ENCODE peak calls at places on chromosomes 12 and 14, in ten cellular contexts. One of them, this sample, is unnamed.

GRCh38 chr14:33280646-33281045 is 342.0 kb downstream of the NPAS3 start:
- DNase-seq in stomach: no peak
- DNase-seq in Panc1: no peak
- DNase-seq in neuronal stem cell: no peak
- DNase-seq in naive thymus-derived CD4-positive, alpha-beta T cell: no peak
- DNase-seq in psoas muscle: no peak
- DNase-seq in HCT116: no peak
- DNase-seq in NT2/D1: no peak
- DNase-seq in heart left ventricle: no peak
- DNase-seq in upper lobe of right lung: no peak
- DNase-seq in this sample: no peak

GRCh38 chr14:22838631-22839041 is 2.3 kb downstream of the MMP14 start:
- DNase-seq in stomach: no peak
- DNase-seq in Panc1: no peak
- DNase-seq in neuronal stem cell: no peak
- DNase-seq in naive thymus-derived CD4-positive, alpha-beta T cell: no peak
- DNase-seq in psoas muscle: no peak
- DNase-seq in HCT116: no peak
- DNase-seq in NT2/D1: no peak
- DNase-seq in heart left ventricle: no peak
- DNase-seq in upper lobe of right lung: no peak
- DNase-seq in this sample: peak; percentile 61

GRCh38 chr12:47776471-47777143 is 3.6 kb downstream of the SLC48A1 start:
- DNase-seq in stomach: no peak
- DNase-seq in Panc1: no peak
- DNase-seq in neuronal stem cell: no peak
- DNase-seq in naive thymus-derived CD4-positive, alpha-beta T cell: no peak
- DNase-seq in psoas muscle: no peak
- DNase-seq in HCT116: no peak
- DNase-seq in NT2/D1: no peak
- DNase-seq in heart left ventricle: peak; percentile 25
- DNase-seq in upper lobe of right lung: no peak
- DNase-seq in this sample: no peak

GRCh38 chr14:91202234-91202974 is 42.1 kb downstream of the GPR68 start:
- DNase-seq in stomach: peak; percentile 34
- DNase-seq in Panc1: no peak
- DNase-seq in neuronal stem cell: peak; percentile 42
- DNase-seq in naive thymus-derived CD4-positive, alpha-beta T cell: no peak
- DNase-seq in psoas muscle: peak; percentile 57
- DNase-seq in HCT116: no peak
- DNase-seq in NT2/D1: no peak
- DNase-seq in heart left ventricle: peak; percentile 70
- DNase-seq in upper lobe of right lung: peak; percentile 73
- DNase-seq in this sample: no peak

GRCh38 chr12:18139254-18139653 is 49.3 kb upstream of the RERGL start:
- DNase-seq in stomach: no peak
- DNase-seq in Panc1: no peak
- DNase-seq in neuronal stem cell: no peak
- DNase-seq in naive thymus-derived CD4-positive, alpha-beta T cell: no peak
- DNase-seq in psoas muscle: no peak
- DNase-seq in HCT116: no peak
- DNase-seq in NT2/D1: no peak
- DNase-seq in heart left ventricle: no peak
- DNase-seq in upper lobe of right lung: no peak
- DNase-seq in this sample: no peak

GRCh38 chr14:23556700-23557440 is 799 bp downstream of the THTPA start:
- DNase-seq in stomach: no peak
- DNase-seq in Panc1: no peak
- DNase-seq in neuronal stem cell: no peak
- DNase-seq in naive thymus-derived CD4-positive, alpha-beta T cell: no peak
- DNase-seq in psoas muscle: no peak
- DNase-seq in HCT116: no peak
- DNase-seq in NT2/D1: no peak
- DNase-seq in heart left ventricle: no peak
- DNase-seq in upper lobe of right lung: no peak
- DNase-seq in this sample: no peak

GRCh38 chr12:56682323-56682722 is 5.8 kb downstream of the PTGES3 start:
- DNase-seq in stomach: peak; percentile 13
- DNase-seq in Panc1: no peak
- DNase-seq in neuronal stem cell: no peak
- DNase-seq in naive thymus-derived CD4-positive, alpha-beta T cell: no peak
- DNase-seq in psoas muscle: no peak
- DNase-seq in HCT116: no peak
- DNase-seq in NT2/D1: no peak
- DNase-seq in heart left ventricle: no peak
- DNase-seq in upper lobe of right lung: no peak
- DNase-seq in this sample: no peak

GRCh38 chr14:90438841-90439240 is 42.0 kb downstream of the CALM1 start:
- DNase-seq in stomach: no peak
- DNase-seq in Panc1: no peak
- DNase-seq in neuronal stem cell: no peak
- DNase-seq in naive thymus-derived CD4-positive, alpha-beta T cell: no peak
- DNase-seq in psoas muscle: no peak
- DNase-seq in HCT116: no peak
- DNase-seq in NT2/D1: no peak
- DNase-seq in heart left ventricle: no peak
- DNase-seq in upper lobe of right lung: no peak
- DNase-seq in this sample: no peak

GRCh38 chr12:57674691-57675090 is 19.2 kb upstream of the OS9 start:
- DNase-seq in stomach: no peak
- DNase-seq in Panc1: no peak
- DNase-seq in neuronal stem cell: no peak
- DNase-seq in naive thymus-derived CD4-positive, alpha-beta T cell: no peak
- DNase-seq in psoas muscle: no peak
- DNase-seq in HCT116: no peak
- DNase-seq in NT2/D1: no peak
- DNase-seq in heart left ventricle: no peak
- DNase-seq in upper lobe of right lung: no peak
- DNase-seq in this sample: peak; percentile 96

GRCh38 chr14:50675597-50675996 is 7.5 kb upstream of the SAV1 start:
- DNase-seq in stomach: no peak
- DNase-seq in Panc1: no peak
- DNase-seq in neuronal stem cell: no peak
- DNase-seq in naive thymus-derived CD4-positive, alpha-beta T cell: no peak
- DNase-seq in psoas muscle: no peak
- DNase-seq in HCT116: no peak
- DNase-seq in NT2/D1: no peak
- DNase-seq in heart left ventricle: no peak
- DNase-seq in upper lobe of right lung: no peak
- DNase-seq in this sample: peak; percentile 52

GRCh38 chr12:123571343-123571813 is 13.0 kb upstream of the TMED2 start:
- DNase-seq in stomach: peak; percentile 27
- DNase-seq in Panc1: no peak
- DNase-seq in neuronal stem cell: no peak
- DNase-seq in naive thymus-derived CD4-positive, alpha-beta T cell: no peak
- DNase-seq in psoas muscle: peak; percentile 62
- DNase-seq in HCT116: peak; percentile 33
- DNase-seq in NT2/D1: no peak
- DNase-seq in heart left ventricle: peak; percentile 59
- DNase-seq in upper lobe of right lung: no peak
- DNase-seq in this sample: peak; percentile 6

GRCh38 chr12:24778486-24779304 is 170.2 kb downstream of the BCAT1 start:
- DNase-seq in stomach: no peak
- DNase-seq in Panc1: peak; percentile 10
- DNase-seq in neuronal stem cell: peak; percentile 45
- DNase-seq in naive thymus-derived CD4-positive, alpha-beta T cell: no peak
- DNase-seq in psoas muscle: no peak
- DNase-seq in HCT116: no peak
- DNase-seq in NT2/D1: peak; percentile 85
- DNase-seq in heart left ventricle: no peak
- DNase-seq in upper lobe of right lung: no peak
- DNase-seq in this sample: no peak

DNA sequence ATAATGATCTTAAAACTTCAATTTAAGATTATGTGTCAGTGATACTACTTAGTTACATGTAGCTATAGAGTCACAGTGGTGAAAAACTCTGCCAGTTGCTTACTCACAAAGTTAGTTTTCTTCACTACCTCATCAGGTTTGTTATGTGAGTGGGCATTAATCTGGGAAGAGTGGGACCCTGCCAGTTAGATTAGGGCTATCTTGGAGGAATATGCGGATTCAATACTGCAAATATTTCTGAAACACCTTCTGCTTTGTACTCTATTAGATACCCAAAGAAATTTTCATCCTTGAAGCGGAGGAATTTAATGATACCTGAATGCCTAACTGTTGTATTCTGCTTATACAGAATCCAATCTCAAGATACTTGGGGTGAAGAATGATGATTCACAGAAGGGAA is 25.1 kb downstream of the ZNF268 start:
- DNase-seq in stomach: no peak
- DNase-seq in Panc1: no peak
- DNase-seq in neuronal stem cell: no peak
- DNase-seq in naive thymus-derived CD4-positive, alpha-beta T cell: no peak
- DNase-seq in psoas muscle: no peak
- DNase-seq in HCT116: no peak
- DNase-seq in NT2/D1: no peak
- DNase-seq in heart left ventricle: no peak
- DNase-seq in upper lobe of right lung: no peak
- DNase-seq in this sample: no peak
- H3K4me1 ChIP-seq in stomach: no peaks in the 10 kb centered on the region
- H3K4me1 ChIP-seq in Panc1: no peaks in the 10 kb centered on the region
- H3K4me1 ChIP-seq in neuronal stem cell: no peaks in the 10 kb centered on the region
- H3K4me1 ChIP-seq in naive thymus-derived CD4-positive, alpha-beta T cell: no peaks in the 10 kb centered on the region
- H3K4me1 ChIP-seq in psoas muscle: no peaks in the 10 kb centered on the region
- H3K4me1 ChIP-seq in HCT116: no peaks in the 10 kb centered on the region
- H3K4me1 ChIP-seq in NT2/D1: no peaks in the 10 kb centered on the region
- H3K4me1 ChIP-seq in heart left ventricle: no peaks in the 10 kb centered on the region
- H3K4me1 ChIP-seq in upper lobe of right lung: no peaks in the 10 kb centered on the region
- H3K4me1 ChIP-seq in this sample: no peaks in the 10 kb centered on the region

GRCh38 chr12:126233625-126234024 is 1168.4 kb downstream of the AACS start:
- DNase-seq in stomach: no peak
- DNase-seq in Panc1: no peak
- DNase-seq in neuronal stem cell: no peak
- DNase-seq in naive thymus-derived CD4-positive, alpha-beta T cell: no peak
- DNase-seq in psoas muscle: no peak
- DNase-seq in HCT116: no peak
- DNase-seq in NT2/D1: peak; percentile 59
- DNase-seq in heart left ventricle: no peak
- DNase-seq in upper lobe of right lung: no peak
- DNase-seq in this sample: no peak
- H3K4me3 ChIP-seq in stomach: no peak overlapping the region
- H3K4me3 ChIP-seq in Panc1: no peak overlapping the region
- H3K4me3 ChIP-seq in neuronal stem cell: no peak overlapping the region
- H3K4me3 ChIP-seq in naive thymus-derived CD4-positive, alpha-beta T cell: no peak overlapping the region
- H3K4me3 ChIP-seq in psoas muscle: no peak overlapping the region
- H3K4me3 ChIP-seq in HCT116: no peak overlapping the region
- H3K4me3 ChIP-seq in NT2/D1: no peak overlapping the region
- H3K4me3 ChIP-seq in heart left ventricle: no peak overlapping the region
- H3K4me3 ChIP-seq in upper lobe of right lung: no peak overlapping the region
- H3K4me3 ChIP-seq in this sample: no peak overlapping the region

GRCh38 chr14:73744175-73744867 is 30.1 kb upstream of the PNMA1 start:
- DNase-seq in stomach: no peak
- DNase-seq in Panc1: no peak
- DNase-seq in neuronal stem cell: no peak
- DNase-seq in naive thymus-derived CD4-positive, alpha-beta T cell: no peak
- DNase-seq in psoas muscle: no peak
- DNase-seq in HCT116: no peak
- DNase-seq in NT2/D1: no peak
- DNase-seq in heart left ventricle: no peak
- DNase-seq in upper lobe of right lung: no peak
- DNase-seq in this sample: no peak

GRCh38 chr14:73741876-73742519 is 27.8 kb upstream of the PNMA1 start:
- DNase-seq in stomach: no peak
- DNase-seq in Panc1: no peak
- DNase-seq in neuronal stem cell: no peak
- DNase-seq in naive thymus-derived CD4-positive, alpha-beta T cell: peak; percentile 29
- DNase-seq in psoas muscle: no peak
- DNase-seq in HCT116: no peak
- DNase-seq in NT2/D1: no peak
- DNase-seq in heart left ventricle: peak; percentile 34
- DNase-seq in upper lobe of right lung: no peak
- DNase-seq in this sample: peak; percentile 10

GRCh38 chr14:73741386-73741875 is 27.2 kb upstream of the PNMA1 start:
- DNase-seq in stomach: peak; percentile 79
- DNase-seq in Panc1: no peak
- DNase-seq in neuronal stem cell: no peak
- DNase-seq in naive thymus-derived CD4-positive, alpha-beta T cell: peak; percentile 56
- DNase-seq in psoas muscle: peak; percentile 71
- DNase-seq in HCT116: no peak
- DNase-seq in NT2/D1: no peak
- DNase-seq in heart left ventricle: peak; percentile 85
- DNase-seq in upper lobe of right lung: peak; percentile 82
- DNase-seq in this sample: peak; percentile 76

GRCh38 chr14:73743431-73743931 is 29.3 kb upstream of the PNMA1 start:
- DNase-seq in stomach: no peak
- DNase-seq in Panc1: no peak
- DNase-seq in neuronal stem cell: no peak
- DNase-seq in naive thymus-derived CD4-positive, alpha-beta T cell: peak; percentile 54
- DNase-seq in psoas muscle: peak; percentile 65
- DNase-seq in HCT116: no peak
- DNase-seq in NT2/D1: no peak
- DNase-seq in heart left ventricle: peak; percentile 73
- DNase-seq in upper lobe of right lung: no peak
- DNase-seq in this sample: no peak

GRCh38 chr14:73742520-73743238 is 28.5 kb upstream of the PNMA1 start:
- DNase-seq in stomach: no peak
- DNase-seq in Panc1: no peak
- DNase-seq in neuronal stem cell: no peak
- DNase-seq in naive thymus-derived CD4-positive, alpha-beta T cell: no peak
- DNase-seq in psoas muscle: no peak
- DNase-seq in HCT116: no peak
- DNase-seq in NT2/D1: no peak
- DNase-seq in heart left ventricle: no peak
- DNase-seq in upper lobe of right lung: no peak
- DNase-seq in this sample: no peak
- H3K4me1 ChIP-seq in stomach: peaks cover 97% of the 10 kb centered on the region
- H3K4me1 ChIP-seq in Panc1: peaks cover 85% of the 10 kb centered on the region
- H3K4me1 ChIP-seq in neuronal stem cell: peaks cover 45% of the 10 kb centered on the region
- H3K4me1 ChIP-seq in naive thymus-derived CD4-positive, alpha-beta T cell: peaks cover 78% of the 10 kb centered on the region
- H3K4me1 ChIP-seq in psoas muscle: peaks cover 86% of the 10 kb centered on the region
- H3K4me1 ChIP-seq in HCT116: peaks cover 69% of the 10 kb centered on the region
- H3K4me1 ChIP-seq in NT2/D1: peaks cover 33% of the 10 kb centered on the region
- H3K4me1 ChIP-seq in heart left ventricle: peaks cover 86% of the 10 kb centered on the region
- H3K4me1 ChIP-seq in upper lobe of right lung: peaks cover 86% of the 10 kb centered on the region
- H3K4me1 ChIP-seq in this sample: peaks cover 34% of the 10 kb centered on the region

DNA sequence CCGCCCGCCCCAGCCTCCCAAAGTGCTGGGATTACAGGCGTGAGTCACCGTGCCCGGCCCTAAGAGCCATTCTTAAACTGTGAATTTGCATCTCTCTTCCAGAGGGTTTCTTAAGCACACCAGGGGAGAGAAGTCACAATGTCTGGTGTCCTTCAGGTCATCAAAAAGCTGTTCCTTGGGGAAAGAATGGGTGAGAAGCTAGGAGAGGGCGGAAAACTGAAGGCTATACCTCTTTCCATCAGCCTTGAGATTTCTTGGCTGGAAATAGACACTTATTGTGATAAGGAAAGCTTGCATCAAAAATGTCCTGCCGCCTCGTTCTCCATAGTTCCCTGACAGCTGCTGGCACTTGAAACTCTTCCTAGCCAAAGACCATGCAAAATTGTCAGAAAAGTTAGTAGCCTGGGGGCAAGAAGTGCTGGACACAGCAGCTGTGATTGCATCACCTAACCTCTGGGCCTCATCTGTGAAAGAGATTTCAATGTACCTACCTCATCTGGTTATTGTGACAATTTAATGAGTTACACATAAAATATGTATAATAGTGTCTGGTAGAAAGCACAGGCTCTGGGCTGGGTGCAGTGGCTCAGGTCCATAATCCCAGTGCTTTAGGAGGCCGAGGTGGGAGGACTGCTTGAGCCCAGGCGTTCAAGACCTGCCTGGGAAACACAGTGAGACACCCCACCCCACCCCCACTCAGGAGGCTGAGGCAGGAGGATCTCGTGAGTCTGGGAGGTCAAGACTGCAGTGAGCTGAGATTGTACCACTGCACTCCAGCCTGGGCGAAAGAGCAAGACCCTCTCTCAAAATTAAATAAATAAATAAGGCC is 9.7 kb upstream of the UBC start:
- DNase-seq in stomach: no peak
- DNase-seq in Panc1: no peak
- DNase-seq in neuronal stem cell: no peak
- DNase-seq in naive thymus-derived CD4-positive, alpha-beta T cell: no peak
- DNase-seq in psoas muscle: no peak
- DNase-seq in HCT116: no peak
- DNase-seq in NT2/D1: peak; percentile 87
- DNase-seq in heart left ventricle: no peak
- DNase-seq in upper lobe of right lung: no peak
- DNase-seq in this sample: peak; percentile 44
- H3K4me3 ChIP-seq in stomach: no peak overlapping the region
- H3K4me3 ChIP-seq in Panc1: no peak overlapping the region
- H3K4me3 ChIP-seq in neuronal stem cell: no peak overlapping the region
- H3K4me3 ChIP-seq in naive thymus-derived CD4-positive, alpha-beta T cell: no peak overlapping the region
- H3K4me3 ChIP-seq in psoas muscle: no peak overlapping the region
- H3K4me3 ChIP-seq in HCT116: peak overlapping the region; percentile 40
- H3K4me3 ChIP-seq in NT2/D1: no peak overlapping the region
- H3K4me3 ChIP-seq in heart left ventricle: no peak overlapping the region
- H3K4me3 ChIP-seq in upper lobe of right lung: no peak overlapping the region
- H3K4me3 ChIP-seq in this sample: no peak overlapping the region

This sample was measured in SJSA1.